ENCODE peak calls at places on chromosomes 6 and 20, in nine cellular contexts. X is breast epithelium, J is adrenal gland, V is IMR-90, M is A549, L is endothelial cell of umbilical vein, E is right lobe of liver, Y is uterus, C is stomach. B is an unnamed sample.

GRCh38 chr6:157253017-157253416 is 70.3 kb downstream of the TMEM242 start:
- DNase-seq in X (peak; percentile 78), J (no peak), V (no peak), M (no peak), L (peak; percentile 24), E (no peak), Y (no peak), C (peak; percentile 55), B (no peak)

GRCh38 chr6:109079981-109080380 is 14.7 kb downstream of the SESN1 start:
- DNase-seq in X (no peak), J (peak; percentile 60), V (no peak), M (no peak), L (no peak), E (no peak), Y (peak; percentile 63), C (no peak), B (no peak)

GRCh38 chr6:10451828-10452509 is 37.1 kb upstream of the TFAP2A start:
- DNase-seq in X (peak; percentile 89), J (no peak), V (peak; percentile 50), M (peak; percentile 98), L (no peak), E (no peak), Y (no peak), C (no peak), B (no peak)

GRCh38 chr6:25883991-25884390 is 9.9 kb upstream of the SLC17A3 start:
- DNase-seq in X (no peak), J (peak; percentile 84), V (peak; percentile 1), M (peak; percentile 74), L (no peak), E (peak; percentile 57), Y (no peak), C (no peak), B (no peak)

GRCh38 chr6:5054427-5054873 is 30.7 kb upstream of the PPP1R3G start:
- DNase-seq in X (no peak), J (no peak), V (peak; percentile 66), M (no peak), L (peak; percentile 74), E (no peak), Y (no peak), C (no peak), B (no peak)

GRCh38 chr6:38603492-38603891 is 36.2 kb downstream of the BTBD9 start:
- DNase-seq in X (no peak), J (no peak), V (no peak), M (no peak), L (no peak), E (no peak), Y (no peak), C (no peak), B (no peak)

GRCh38 chr6:133814797-133815196 is 74.1 kb upstream of the TCF21 start:
- DNase-seq in X (no peak), J (no peak), V (peak; percentile 71), M (peak; percentile 39), L (no peak), E (no peak), Y (peak; percentile 28), C (no peak), B (no peak)

GRCh38 chr6:36244641-36245280 is 25.1 kb upstream of the PNPLA1 start:
- DNase-seq in X (no peak), J (no peak), V (peak; percentile 36), M (no peak), L (peak; percentile 86), E (no peak), Y (no peak), C (no peak), B (no peak)

GRCh38 chr6:169808608-169808967 is 57.2 kb downstream of the ERMARD start:
- DNase-seq in X (no peak), J (no peak), V (no peak), M (no peak), L (no peak), E (no peak), Y (no peak), C (no peak), B (no peak)

GRCh38 chr6:136115941-136116340 is 134.2 kb downstream of the MTFR2 start:
- DNase-seq in X (no peak), J (no peak), V (no peak), M (no peak), L (no peak), E (no peak), Y (no peak), C (no peak), B (no peak)

DNA sequence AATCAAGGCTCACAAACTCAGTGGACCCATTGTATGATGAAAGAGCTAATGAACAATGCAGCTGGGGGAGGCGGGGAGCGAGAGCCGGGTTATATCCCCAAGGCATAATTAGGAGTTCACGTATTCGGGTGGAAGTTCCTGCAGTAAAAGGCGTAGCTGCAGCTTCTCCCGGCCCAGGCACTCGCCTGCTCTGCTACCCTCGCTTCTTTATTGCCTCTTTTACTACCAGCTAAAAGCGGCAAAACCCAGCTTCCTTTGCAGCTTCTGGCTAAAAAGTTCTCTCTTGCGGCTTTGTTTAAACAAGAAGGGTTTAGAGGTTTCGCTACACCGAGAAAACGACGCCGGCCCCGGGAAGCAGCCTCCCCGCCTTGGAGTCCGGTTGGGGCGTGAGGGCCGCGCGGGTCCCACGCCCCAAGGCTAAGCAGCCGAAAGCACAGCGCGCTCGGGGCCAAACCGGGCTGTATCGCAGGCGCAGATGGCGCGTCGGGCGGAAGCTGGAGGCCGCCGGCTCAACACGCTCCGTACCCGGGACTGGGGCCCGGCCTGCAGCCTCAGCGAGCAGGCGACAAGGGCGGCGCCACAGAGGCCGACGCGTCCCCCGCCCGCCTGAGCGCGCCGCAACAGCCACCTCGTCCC is 1.6 kb downstream of the ZBTB2 start:
- DNase-seq in X (peak; percentile 61), J (peak; percentile 77), V (peak; percentile 59), M (no peak), L (peak; percentile 74), E (peak; percentile 52), Y (peak; percentile 65), C (peak; percentile 59), B (no peak)
- TF ChIP-seq POLR2A in X (no peak), J (peak; percentile 73), V (peak; percentile 66), M (peak; percentile 89), L (peak; percentile 16), E (peak; percentile 90), Y (peak; percentile 55), C (no peak), B (peak; percentile 88)

DNA sequence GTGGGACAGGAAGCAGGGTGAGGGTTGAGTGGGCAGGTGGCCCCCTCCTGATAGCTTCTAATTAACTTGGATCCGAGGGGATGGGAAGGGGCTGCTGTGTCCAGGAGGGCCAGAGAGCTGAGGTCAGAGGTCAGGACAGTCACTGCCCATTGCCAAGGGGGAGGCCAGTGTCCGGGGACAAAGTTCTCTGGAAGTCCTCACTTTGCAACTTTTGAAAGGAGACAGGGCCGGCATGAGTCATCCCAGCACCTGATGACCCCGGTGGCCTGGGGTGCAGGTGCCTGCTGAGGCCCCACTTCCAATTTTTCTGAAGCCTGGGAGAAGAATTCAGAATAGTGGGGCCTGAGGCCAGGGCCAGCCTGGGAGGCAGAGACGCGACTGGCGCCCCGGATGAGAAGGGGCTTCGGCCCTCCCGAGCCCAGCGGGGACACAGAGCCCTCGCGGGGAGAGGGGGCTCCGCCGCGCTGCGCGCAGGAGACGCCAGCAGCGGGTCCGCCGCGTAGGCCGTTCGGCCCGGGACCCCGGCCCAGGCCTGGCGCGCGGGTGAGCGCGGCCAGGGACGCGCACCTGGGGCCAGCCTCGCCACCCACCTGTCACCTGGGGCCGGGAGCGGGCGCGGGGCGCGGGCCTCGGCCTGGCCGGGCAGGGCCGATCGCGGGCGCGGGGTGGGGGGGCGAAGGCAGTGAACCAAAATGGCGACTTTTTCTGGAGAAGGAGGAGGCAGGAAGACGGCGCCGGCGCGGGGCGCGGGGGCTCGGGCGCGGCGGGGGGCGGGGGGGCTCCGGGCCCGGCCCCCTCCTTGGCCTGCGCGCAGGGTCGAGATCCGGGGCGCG is 586 bp downstream of the ZNF512B start:
- DNase-seq in X (peak; percentile 19), J (peak; percentile 30), V (no peak), M (no peak), L (no peak), E (peak; percentile 80), Y (peak; percentile 37), C (peak; percentile 27), B (peak; percentile 19)
- TF ChIP-seq POLR2A in X (no peak), J (no peak), V (no peak), M (no peak), L (no peak), E (peak; percentile 25), Y (no peak), C (no peak), B (no peak)

GRCh38 chr20:25479638-25480037 is 72.2 kb downstream of the GINS1 start:
- DNase-seq in X (no peak), J (no peak), V (no peak), M (no peak), L (no peak), E (no peak), Y (no peak), C (no peak), B (no peak)

GRCh38 chr20:25480797-25481196 is 73.3 kb downstream of the GINS1 start:
- DNase-seq in X (no peak), J (no peak), V (no peak), M (no peak), L (no peak), E (no peak), Y (no peak), C (no peak), B (no peak)

GRCh38 chr20:25477156-25477882 is 69.8 kb downstream of the GINS1 start:
- DNase-seq in X (no peak), J (no peak), V (no peak), M (no peak), L (no peak), E (no peak), Y (no peak), C (no peak), B (no peak)

GRCh38 chr20:25480156-25480555 is 72.7 kb downstream of the GINS1 start:
- DNase-seq in X (no peak), J (no peak), V (no peak), M (no peak), L (no peak), E (no peak), Y (no peak), C (no peak), B (no peak)

DNA sequence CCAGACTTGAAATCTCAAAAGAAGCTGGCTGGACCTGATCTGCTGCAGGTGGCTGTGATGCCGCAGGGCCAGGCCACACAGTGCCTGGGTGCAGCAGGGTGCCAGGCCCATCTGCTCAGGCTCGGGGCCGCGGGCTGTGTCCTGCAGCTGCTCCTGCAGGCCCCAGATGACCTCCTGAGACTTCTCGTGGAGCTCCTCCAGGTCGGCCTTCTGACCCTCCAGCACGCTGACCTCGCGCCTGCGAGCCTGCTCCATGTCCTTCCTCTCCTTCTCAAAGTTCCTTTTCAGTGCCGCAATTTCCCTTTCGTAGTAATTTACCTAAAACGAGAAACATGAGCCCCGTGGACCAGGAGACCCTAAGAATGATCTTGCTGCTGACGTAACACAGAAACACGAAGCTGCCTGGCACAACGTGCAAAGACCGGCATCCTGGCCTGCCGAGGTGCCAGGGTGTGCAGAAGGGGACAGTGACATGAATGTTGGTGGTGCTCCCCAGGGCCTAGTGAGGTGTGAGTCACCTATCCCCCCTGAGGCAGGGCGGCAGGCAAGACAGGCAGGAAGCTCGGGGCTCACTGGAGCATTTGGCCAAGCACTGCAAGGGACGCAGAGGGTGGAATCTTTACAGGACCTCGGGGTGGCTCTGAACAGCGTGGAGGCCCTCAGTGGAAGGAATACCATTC is 71.6 kb downstream of the GINS1 start:
- DNase-seq in X (no peak), J (no peak), V (no peak), M (no peak), L (no peak), E (no peak), Y (no peak), C (no peak), B (no peak)
- TF ChIP-seq POLR2A in X (no peak), J (no peak), V (no peak), M (no peak), L (no peak), E (no peak), Y (no peak), C (no peak), B (no peak)

DNA sequence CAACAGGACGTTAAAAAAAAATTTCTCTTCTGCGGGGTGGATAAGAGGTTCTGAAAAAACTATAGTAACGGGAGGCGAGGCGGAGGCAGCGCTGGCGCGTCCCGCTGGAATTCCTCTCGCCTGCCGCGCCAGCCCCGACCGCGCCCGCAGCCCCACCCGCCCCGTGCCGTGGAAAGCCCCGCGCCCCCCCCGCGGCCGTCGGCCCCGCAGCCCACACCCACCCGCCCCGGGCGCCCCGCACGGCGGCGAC is 476 bp upstream of the QKI start:
- DNase-seq in X (no peak), J (no peak), V (no peak), M (no peak), L (no peak), E (peak; percentile 69), Y (no peak), C (no peak), B (no peak)
- TF ChIP-seq POLR2A in X (no peak), J (no peak), V (peak; percentile 70), M (no peak), L (no peak), E (no peak), Y (peak; percentile 14), C (no peak), B (no peak)

B was measured in erythroblast.